ENCODE peak calls at places on chromosomes 5 and 9, in eight cellular contexts. I, C, S, H, M, L, Z and K are unnamed samples.

GRCh38 chr9:27950382-27950781 is 377.1 kb upstream of the C9orf72 start:
- DNase-seq in L (no peak), H (no peak), S (no peak), Z (no peak), C (no peak), I (no peak), M (no peak), K (no peak)

GRCh38 chr5:73729329-73729728 is 103.3 kb downstream of the ARHGEF28 start:
- DNase-seq in S (no peak), C (no peak), Z (no peak), I (no peak), M (no peak), H (no peak), L (no peak), K (no peak)

GRCh38 chr5:125261505-125262250 is 515.2 kb upstream of the ZNF608 start:
- DNase-seq in I (no peak), S (no peak), Z (no peak), C (no peak), M (no peak), H (no peak), L (no peak), K (no peak)

GRCh38 chr5:751496-751895 is 33.0 kb downstream of the ZDHHC11B start:
- DNase-seq in S (no peak), C (no peak), Z (no peak), I (peak), L (no peak), H (no peak), M (no peak), K (no peak)

GRCh38 chr9:122463828-122464632 is 13.7 kb downstream of the OR1J1 start:
- DNase-seq in Z (peak), S (peak), L (no peak), H (peak), M (no peak), C (no peak), I (no peak), K (no peak)

GRCh38 chr9:127567119-127567897 is 44.8 kb upstream of the STXBP1 start:
- DNase-seq in L (peak), H (peak), M (peak), Z (no peak), S (peak), C (no peak), I (no peak), K (no peak)

GRCh38 chr9:78559449-78559885 is 262.5 kb downstream of the PSAT1 start:
- DNase-seq in M (peak), L (peak), Z (peak), H (no peak), C (no peak), I (no peak), S (no peak), K (no peak)

GRCh38 chr9:12774861-12775367 is at the start of gene LURAP1L:
- DNase-seq in M (peak), H (peak), L (peak), C (peak), I (peak), S (peak), Z (peak), K (no peak)

GRCh38 chr5:72628771-72629313 is 121.6 kb upstream of the ZNF366 start:
- DNase-seq in H (no peak), I (no peak), L (no peak), Z (no peak), S (no peak), C (no peak), M (peak), K (no peak)

GRCh38 chr9:87792831-87793288 is 66.9 kb downstream of the CTSL start:
- DNase-seq in S (no peak), Z (peak), M (peak), C (peak), H (peak), I (peak), L (peak), K (peak)

GRCh38 chr9:98380065-98380681 is 124.7 kb upstream of the TBC1D2 start:
- DNase-seq in C (no peak), S (peak), M (peak), Z (peak), H (peak), I (no peak), L (peak), K (no peak)

GRCh38 chr5:133321833-133322420 is 270.1 kb downstream of the HSPA4 start:
- DNase-seq in Z (no peak), H (no peak), C (no peak), S (no peak), L (no peak), I (no peak), M (no peak), K (no peak)

GRCh38 chr9:136700959-136701664 is 11.3 kb upstream of the DIPK1B start:
- DNase-seq in S (no peak), C (no peak), H (no peak), L (no peak), M (no peak), Z (no peak), I (no peak), K (no peak)

GRCh38 chr9:2126331-2126789 is 111.2 kb downstream of the SMARCA2 start:
- DNase-seq in S (no peak), H (no peak), M (peak), I (no peak), C (no peak), L (peak), Z (peak), K (no peak)

GRCh38 chr9:116260531-116260930 is 106.9 kb downstream of the PAPPA start:
- DNase-seq in M (no peak), I (no peak), L (no peak), S (no peak), C (no peak), H (no peak), Z (no peak), K (no peak)

GRCh38 chr9:137724114-137724445 is 105.3 kb downstream of the EHMT1 start:
- DNase-seq in M (peak), C (no peak), H (peak), I (no peak), S (no peak), Z (peak), L (peak), K (no peak)

GRCh38 chr5:36276864-36277263 is 24.8 kb downstream of the RANBP3L start:
- DNase-seq in I (no peak), H (no peak), S (no peak), M (no peak), C (no peak), Z (no peak), L (no peak), K (no peak)

GRCh38 chr5:44663991-44664710 is 144.6 kb upstream of the MRPS30 start:
- DNase-seq in M (no peak), H (no peak), S (no peak), C (no peak), Z (no peak), L (no peak), I (no peak), K (no peak)

GRCh38 chr5:137751869-137752491 is 2.2 kb downstream of the HNRNPA0 start:
- DNase-seq in L (peak), C (no peak), H (no peak), S (no peak), Z (peak), M (peak), I (no peak), K (no peak)

GRCh38 chr5:38463634-38464521 is 92.6 kb downstream of the LIFR start:
- DNase-seq in S (no peak), H (no peak), M (peak), L (peak), C (peak), I (peak), Z (peak), K (no peak)

GRCh38 chr5:104913840-104914239 is 1351.3 kb upstream of the NUDT12 start:
- DNase-seq in S (no peak), C (no peak), I (no peak), Z (no peak), M (no peak), H (no peak), L (no peak), K (no peak)

GRCh38 chr5:89445106-89445745 is 562.2 kb upstream of the MEF2C start:
- DNase-seq in M (no peak), L (no peak), H (no peak), C (no peak), S (no peak), Z (no peak), I (no peak), K (no peak)

GRCh38 chr9:93593144-93593655 is 16.8 kb downstream of the PHF2 start:
- DNase-seq in S (no peak), C (no peak), H (no peak), M (no peak), I (peak), Z (no peak), L (no peak), K (no peak)

GRCh38 chr5:137753227-137753985 is 757 bp downstream of the HNRNPA0 start:
- DNase-seq in M (no peak), L (no peak), C (no peak), Z (no peak), S (peak), I (peak), H (peak), K (peak)

GRCh38 chr9:130698514-130698913 is 4.9 kb downstream of the EXOSC2 start:
- DNase-seq in I (no peak), M (peak), L (no peak), S (no peak), C (no peak), H (no peak), Z (peak), K (no peak)

GRCh38 chr5:125316913-125317545 is 570.6 kb upstream of the ZNF608 start:
- DNase-seq in M (no peak), Z (no peak), I (no peak), S (no peak), H (no peak), C (peak), L (no peak), K (no peak)

GRCh38 chr9:7536310-7536939 is 263.2 kb downstream of the DMAC1 start:
- DNase-seq in I (no peak), L (peak), Z (peak), H (peak), S (peak), M (peak), C (peak), K (no peak)

GRCh38 chr9:113665756-113666155 is 202.2 kb downstream of the RGS3 start:
- DNase-seq in I (no peak), H (peak), L (no peak), M (no peak), S (no peak), C (no peak), Z (no peak), K (no peak)

GRCh38 chr5:72848474-72849428 is 32.3 kb downstream of the TNPO1 start:
- DNase-seq in M (peak), L (no peak), I (no peak), H (peak), Z (peak), S (peak), C (no peak), K (peak)

GRCh38 chr5:157266286-157267007 is 524 bp downstream of the CYFIP2 start:
- DNase-seq in I (no peak), L (no peak), M (no peak), Z (no peak), H (peak), S (peak), C (no peak), K (no peak)
- TF ChIP-seq CTCF in I (no peak), L (no peak), M (no peak), Z (no peak), H (peak), S (no peak), C (no peak), K (peak)

GRCh38 chr5:135729582-135729879 is 104.9 kb upstream of the SLC25A48 start:
- DNase-seq in S (no peak), M (no peak), I (no peak), C (no peak), L (peak), Z (no peak), H (no peak), K (no peak)
- TF ChIP-seq CTCF in S (peak), M (peak), I (no peak), C (no peak), L (peak), Z (no peak), H (peak), K (peak)

GRCh38 chr9:86287013-86287412 is 4.7 kb upstream of the ISCA1 start:
- DNase-seq in Z (peak), S (peak), M (peak), I (no peak), C (no peak), L (peak), H (peak), K (no peak)
- TF ChIP-seq CTCF in Z (peak), S (peak), M (peak), I (no peak), C (peak), L (peak), H (peak), K (peak)

GRCh38 chr9:73079326-73079725 is 72.3 kb upstream of the ANXA1 start:
- DNase-seq in L (no peak), S (no peak), I (no peak), M (peak), H (no peak), Z (no peak), C (no peak), K (no peak)
- TF ChIP-seq CTCF in L (no peak), S (no peak), I (no peak), M (no peak), H (peak), Z (no peak), C (no peak), K (no peak)

DNA sequence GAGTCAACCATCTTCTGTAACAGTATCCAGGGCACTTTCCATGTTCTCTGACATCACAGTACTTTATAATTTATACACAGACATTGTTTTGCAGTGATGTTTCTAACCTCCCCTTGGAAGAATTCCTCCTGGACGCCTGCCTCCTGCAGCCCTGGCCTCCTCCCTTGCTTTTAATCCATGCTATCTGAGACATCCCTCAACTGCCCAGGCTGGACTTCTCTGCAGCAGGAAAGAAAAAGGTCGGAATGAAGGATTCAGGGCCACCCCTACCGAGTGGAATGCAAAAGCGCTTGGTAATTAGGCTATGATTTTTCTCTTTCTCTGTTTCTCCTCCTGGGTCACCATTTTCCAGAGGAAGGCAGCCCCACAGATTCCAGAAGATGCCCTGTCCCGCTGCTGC is 47.0 kb upstream of the SHC3 start:
- DNase-seq in I (no peak), S (no peak), H (no peak), M (peak), L (peak), C (no peak), Z (peak), K (no peak)
- TF ChIP-seq CTCF in I (no peak), S (no peak), H (no peak), M (peak), L (peak), C (no peak), Z (peak), K (no peak)

GRCh38 chr9:4620881-4621555 is 41.1 kb upstream of the PLPP6 start:
- DNase-seq in C (no peak), I (no peak), S (no peak), M (peak), L (peak), H (no peak), Z (peak), K (no peak)
- TF ChIP-seq CTCF in C (no peak), I (no peak), S (no peak), M (no peak), L (no peak), H (no peak), Z (no peak), K (no peak)

GRCh38 chr5:181170996-181171395 is 23.6 kb downstream of the OR2V2 start:
- DNase-seq in H (no peak), S (no peak), C (no peak), I (no peak), M (peak), Z (no peak), L (no peak), K (no peak)

GRCh38 chr5:181166812-181167733 is 19.7 kb downstream of the OR2V2 start:
- DNase-seq in Z (no peak), I (no peak), H (no peak), M (no peak), C (no peak), L (peak), S (no peak), K (no peak)

GRCh38 chr5:181168595-181169118 is 21.3 kb downstream of the OR2V2 start:
- DNase-seq in C (no peak), M (no peak), L (no peak), S (no peak), I (no peak), H (no peak), Z (no peak), K (no peak)

GRCh38 chr5:181170237-181170830 is 22.9 kb downstream of the OR2V2 start:
- DNase-seq in M (no peak), S (peak), L (no peak), H (no peak), C (no peak), I (no peak), Z (no peak), K (no peak)

DNA sequence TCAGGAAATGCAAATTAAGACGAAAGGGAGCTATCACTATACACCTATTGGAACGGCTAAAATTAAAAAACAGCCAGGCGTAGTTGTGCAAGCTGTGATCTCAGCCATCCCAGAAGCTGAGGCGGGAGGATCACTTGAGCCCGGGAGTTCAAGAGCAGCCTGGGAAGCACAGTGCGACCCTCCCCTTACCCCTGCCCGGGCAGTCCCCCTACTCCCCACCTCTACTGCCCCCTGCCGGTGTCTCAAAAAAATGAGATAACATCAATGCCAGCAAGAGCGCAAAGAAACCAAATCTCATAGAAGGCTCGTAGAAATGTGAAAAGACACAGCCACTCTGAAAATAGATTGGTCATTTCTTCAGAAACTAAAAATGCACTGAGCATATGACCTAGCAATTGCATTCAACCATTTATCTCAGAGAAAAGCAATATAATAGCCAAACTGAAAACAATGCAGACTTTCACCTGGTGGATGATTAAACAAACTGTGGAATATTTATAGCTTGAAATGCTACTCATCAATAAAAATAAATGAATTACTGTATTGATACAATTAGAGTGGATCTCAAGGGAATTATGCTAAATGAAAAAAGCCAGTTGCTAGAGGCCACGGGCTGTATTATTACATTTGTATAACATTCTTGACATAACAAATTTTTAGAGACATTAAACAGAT is 20.6 kb downstream of the OR2V2 start:
- DNase-seq in H (peak), Z (no peak), M (no peak), L (no peak), C (no peak), S (peak), I (no peak), K (no peak)
- TF ChIP-seq CTCF in H (peak), Z (peak), M (peak), L (peak), C (peak), S (peak), I (no peak), K (peak)

DNA sequence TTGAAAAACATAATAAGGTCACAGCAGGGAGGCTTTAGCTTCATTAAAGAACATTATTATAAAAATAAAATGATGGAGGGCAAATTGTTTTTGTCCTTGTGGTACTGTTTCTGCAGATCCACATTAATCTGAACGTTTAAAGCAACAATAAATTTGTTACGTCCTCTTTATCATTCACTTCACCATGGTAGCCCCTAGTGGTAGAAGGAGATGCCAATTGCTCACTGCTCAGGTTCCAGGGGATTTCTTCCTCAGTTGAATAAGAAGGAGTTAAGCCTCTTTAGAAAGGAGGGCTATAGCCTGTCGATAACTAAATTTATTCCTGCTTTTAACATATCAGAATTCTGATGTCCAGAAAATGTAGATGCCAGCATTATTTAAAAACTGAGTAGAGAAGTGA is 692.4 kb downstream of the PTPRD start:
- DNase-seq in I (no peak), C (no peak), S (no peak), M (no peak), Z (no peak), H (no peak), L (no peak), K (no peak)
- TF ChIP-seq CTCF in I (no peak), C (no peak), S (peak), M (peak), Z (no peak), H (peak), L (peak), K (peak)

GRCh38 chr5:27682600-27682999 is 644.2 kb upstream of the CDH9 start:
- DNase-seq in S (no peak), I (no peak), C (no peak), Z (peak), M (no peak), H (peak), L (no peak), K (no peak)
- TF ChIP-seq CTCF in S (no peak), I (no peak), C (no peak), Z (peak), M (no peak), H (peak), L (no peak), K (no peak)